ENCODE peak calls at places on chromosomes 5 and 9, in eight cellular contexts. M is esophagus squamous epithelium; C is colonic mucosa; I is right lobe of liver; J is sigmoid colon; Q is fibroblast of lung; R is CD8-positive, alpha-beta memory T cell; H is psoas muscle. K is an unnamed sample.

GRCh38 chr5:100904259-100904822 is 1.3 kb upstream of the ST8SIA4 start:
- DNase-seq in M (peak; percentile 9), C (peak; percentile 24), I (peak; percentile 25), J (peak; percentile 63), Q (no peak), R (peak; percentile 47), H (no peak), K (peak; percentile 30)

GRCh38 chr5:133142782-133143181 is 91.0 kb downstream of the HSPA4 start:
- DNase-seq in M (no peak), C (no peak), I (no peak), J (no peak), Q (no peak), R (no peak), H (no peak), K (no peak)

GRCh38 chr5:143921525-143922311 is 109.8 kb downstream of the HMHB1 start:
- DNase-seq in M (no peak), C (no peak), I (no peak), J (no peak), Q (peak; percentile 88), R (no peak), H (no peak), K (no peak)

GRCh38 chr9:93017621-93018020 is 40.9 kb upstream of the SUSD3 start:
- DNase-seq in M (no peak), C (no peak), I (no peak), J (peak; percentile 42), Q (no peak), R (no peak), H (no peak), K (no peak)

GRCh38 chr9:38621434-38622082 is 1.2 kb upstream of the ANKRD18A start:
- DNase-seq in M (no peak), C (peak; percentile 42), I (peak; percentile 46), J (peak; percentile 60), Q (no peak), R (no peak), H (no peak), K (peak; percentile 60)

GRCh38 chr5:128637031-128637430 is 99.0 kb upstream of the FBN2 start:
- DNase-seq in M (no peak), C (no peak), I (no peak), J (no peak), Q (peak; percentile 7), R (no peak), H (no peak), K (no peak)

GRCh38 chr5:171965740-171966139 is 40.7 kb downstream of the FBXW11 start:
- DNase-seq in M (no peak), C (no peak), I (no peak), J (no peak), Q (no peak), R (no peak), H (no peak), K (no peak)

GRCh38 chr9:36862206-36863145 is 171.6 kb downstream of the PAX5 start:
- DNase-seq in M (no peak), C (peak; percentile 60), I (peak; percentile 60), J (no peak), Q (peak; percentile 36), R (no peak), H (no peak), K (peak; percentile 72)

GRCh38 chr9:78707080-78707479 is 410.2 kb downstream of the PSAT1 start:
- DNase-seq in M (no peak), C (no peak), I (no peak), J (no peak), Q (no peak), R (no peak), H (no peak), K (no peak)

GRCh38 chr9:84955155-84955554 is 285.6 kb downstream of the NTRK2 start:
- DNase-seq in M (no peak), C (no peak), I (no peak), J (no peak), Q (no peak), R (no peak), H (no peak), K (no peak)

GRCh38 chr9:69542942-69543704 is 129.0 kb downstream of the APBA1 start:
- DNase-seq in M (no peak), C (no peak), I (no peak), J (no peak), Q (no peak), R (no peak), H (no peak), K (no peak)

GRCh38 chr9:122265265-122265900 is 701 bp downstream of the MRRF start:
- DNase-seq in M (no peak), C (peak; percentile 36), I (no peak), J (no peak), Q (peak; percentile 33), R (peak; percentile 8), H (no peak), K (no peak)

GRCh38 chr9:6910032-6910431 is 152.3 kb downstream of the KDM4C start:
- DNase-seq in M (no peak), C (no peak), I (no peak), J (no peak), Q (peak; percentile 44), R (no peak), H (no peak), K (no peak)

GRCh38 chr9:23962101-23962500 is 136.1 kb upstream of the ELAVL2 start:
- DNase-seq in M (no peak), C (no peak), I (no peak), J (no peak), Q (no peak), R (no peak), H (no peak), K (no peak)

GRCh38 chr9:89996717-89997116 is 391.9 kb downstream of the GADD45G start:
- DNase-seq in M (no peak), C (peak; percentile 63), I (no peak), J (no peak), Q (peak; percentile 22), R (no peak), H (no peak), K (peak; percentile 73)

GRCh38 chr5:107486489-107486888 is 184.2 kb downstream of the EFNA5 start:
- DNase-seq in M (no peak), C (no peak), I (no peak), J (no peak), Q (no peak), R (peak; percentile 5), H (no peak), K (no peak)

GRCh38 chr5:151020304-151021031 is at the start of gene GPX3:
- DNase-seq in M (peak; percentile 28), C (peak; percentile 87), I (peak; percentile 98), J (peak; percentile 98), Q (peak; percentile 53), R (no peak), H (peak; percentile 96), K (peak; percentile 86)

GRCh38 chr9:130847306-130848217 is 12.5 kb downstream of the ABL1 start:
- DNase-seq in M (no peak), C (peak; percentile 48), I (peak; percentile 59), J (peak; percentile 97), Q (peak; percentile 100), R (no peak), H (peak; percentile 81), K (no peak)
- H3K4me3 ChIP-seq in M (no peak overlapping the region), C (no peak overlapping the region), I (no peak overlapping the region), J (peak overlapping the region; percentile 28), Q (no peak overlapping the region), R (no peak overlapping the region), H (peak overlapping the region; percentile 20), K (no peak overlapping the region)

DNA sequence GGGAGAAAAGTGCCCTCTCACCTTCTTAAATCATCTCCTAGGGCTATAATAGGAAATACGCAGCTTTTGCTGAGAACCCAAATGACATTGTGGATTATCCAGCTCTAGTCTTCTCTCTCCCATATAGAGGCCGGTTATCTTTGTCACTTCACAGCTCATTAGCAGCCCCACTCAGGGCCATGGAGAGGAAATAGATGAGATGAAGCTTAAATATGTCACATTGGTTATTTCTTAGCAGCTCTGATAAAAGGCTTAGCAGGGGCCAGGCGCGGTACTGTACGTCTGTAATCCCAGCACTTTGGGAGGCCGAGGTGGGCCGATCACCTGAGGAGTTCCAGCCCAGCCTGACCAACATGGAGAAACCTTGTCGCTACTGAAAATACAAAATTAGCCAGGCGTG is 90.0 kb downstream of the GHR start:
- DNase-seq in M (no peak), C (no peak), I (no peak), J (no peak), Q (no peak), R (no peak), H (no peak), K (no peak)
- H3K4me1 ChIP-seq in M (no peaks in the 10 kb centered on the region), C (no peaks in the 10 kb centered on the region), I (peaks cover 3% of the 10 kb centered on the region), J (no peaks in the 10 kb centered on the region), Q (no peaks in the 10 kb centered on the region), R (no peaks in the 10 kb centered on the region), H (peaks cover 67% of the 10 kb centered on the region), K (peaks cover 25% of the 10 kb centered on the region)

GRCh38 chr9:91951944-91952520 is 2.0 kb upstream of the ROR2 start:
- DNase-seq in M (no peak), C (no peak), I (no peak), J (no peak), Q (peak; percentile 97), R (no peak), H (no peak), K (no peak)

GRCh38 chr9:91958179-91958578 is 8.2 kb upstream of the ROR2 start:
- DNase-seq in M (no peak), C (no peak), I (no peak), J (peak; percentile 86), Q (no peak), R (no peak), H (no peak), K (no peak)

GRCh38 chr9:91953723-91954122 is 3.7 kb upstream of the ROR2 start:
- DNase-seq in M (no peak), C (no peak), I (no peak), J (no peak), Q (no peak), R (no peak), H (no peak), K (no peak)

GRCh38 chr9:91949946-91950664 is at the start of gene ROR2:
- DNase-seq in M (no peak), C (peak; percentile 70), I (peak; percentile 43), J (peak; percentile 89), Q (peak; percentile 70), R (peak; percentile 36), H (peak; percentile 67), K (peak; percentile 67)

DNA sequence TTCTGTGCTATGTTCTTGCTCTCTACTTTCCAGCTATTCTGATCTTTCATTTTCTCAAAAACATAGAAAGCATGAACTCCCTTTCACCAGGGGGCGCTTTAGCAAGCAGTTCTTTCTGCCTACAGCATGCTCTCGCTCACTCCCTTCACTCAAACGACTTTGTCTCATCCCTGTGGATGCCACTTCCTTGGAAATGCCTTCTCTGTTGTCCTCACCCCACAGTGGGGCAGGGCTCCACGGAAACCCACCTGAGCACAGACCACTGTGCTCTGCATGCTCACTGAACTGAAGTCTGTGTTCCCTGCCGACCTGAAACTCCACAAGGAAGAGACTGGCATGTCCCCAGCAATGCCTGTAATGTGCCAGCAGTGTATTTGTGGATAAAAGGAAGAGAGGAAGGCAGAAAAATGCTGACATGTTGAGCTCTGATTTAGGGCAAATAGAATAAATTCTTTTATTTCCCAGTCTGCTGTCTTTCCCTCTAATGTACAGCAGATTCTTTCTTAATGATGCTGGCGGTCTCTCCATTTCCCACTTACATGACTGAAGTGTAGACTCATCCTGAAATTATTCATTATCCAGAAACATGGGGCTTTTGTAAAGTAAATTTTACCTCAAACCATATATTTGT is 4.9 kb upstream of the ROR2 start:
- DNase-seq in M (no peak), C (peak; percentile 77), I (no peak), J (peak; percentile 81), Q (peak; percentile 82), R (no peak), H (no peak), K (peak; percentile 31)
- H3K4me3 ChIP-seq in M (no peak overlapping the region), C (no peak overlapping the region), I (no peak overlapping the region), J (no peak overlapping the region), Q (peak overlapping the region; percentile 32), R (no peak overlapping the region), H (no peak overlapping the region), K (no peak overlapping the region)

GRCh38 chr9:125239631-125240597 is 1.2 kb downstream of the HSPA5 start:
- DNase-seq in M (no peak), C (no peak), I (no peak), J (no peak), Q (no peak), R (no peak), H (no peak), K (no peak)
- H3K4me1 ChIP-seq in M (peaks cover 46% of the 10 kb centered on the region), C (peaks cover 20% of the 10 kb centered on the region), I (peaks cover 26% of the 10 kb centered on the region), J (no peaks in the 10 kb centered on the region), Q (peaks cover 13% of the 10 kb centered on the region), R (peaks cover 62% of the 10 kb centered on the region), H (peaks cover 56% of the 10 kb centered on the region), K (peaks cover 35% of the 10 kb centered on the region)

K was measured in mucosa of descending colon.